ENCODE peak calls at places on chromosome 15, in ten cellular contexts. One of them, this sample, is unnamed.

GRCh38 chr15:62909257-62909656 is 133.3 kb upstream of the TPM1 start:
- DNase-seq in GM23338: no peak
- DNase-seq in breast epithelium: no peak
- DNase-seq in HCT116: no peak
- DNase-seq in H1: no peak
- DNase-seq in sigmoid colon: no peak
- DNase-seq in GM12878: no peak
- DNase-seq in K562: no peak
- DNase-seq in spleen: no peak
- DNase-seq in endothelial cell of umbilical vein: no peak
- DNase-seq in this sample: no peak

GRCh38 chr15:101455291-101455916 is 34.1 kb downstream of the PCSK6 start:
- DNase-seq in sigmoid colon: no peak
- DNase-seq in breast epithelium: peak; percentile 52
- DNase-seq in K562: no peak
- DNase-seq in HCT116: no peak
- DNase-seq in spleen: peak; percentile 85
- DNase-seq in GM12878: no peak
- DNase-seq in endothelial cell of umbilical vein: no peak
- DNase-seq in GM23338: no peak
- DNase-seq in H1: no peak
- DNase-seq in this sample: no peak

GRCh38 chr15:83854950-83855707 is 201.2 kb downstream of the ADAMTSL3 start:
- DNase-seq in K562: no peak
- DNase-seq in GM23338: no peak
- DNase-seq in H1: no peak
- DNase-seq in sigmoid colon: no peak
- DNase-seq in breast epithelium: no peak
- DNase-seq in endothelial cell of umbilical vein: no peak
- DNase-seq in GM12878: no peak
- DNase-seq in spleen: no peak
- DNase-seq in HCT116: no peak
- DNase-seq in this sample: no peak

GRCh38 chr15:40293006-40293405 is 10.1 kb upstream of the ANKRD63 start:
- DNase-seq in spleen: peak; percentile 41
- DNase-seq in H1: no peak
- DNase-seq in GM12878: no peak
- DNase-seq in sigmoid colon: no peak
- DNase-seq in GM23338: no peak
- DNase-seq in K562: no peak
- DNase-seq in breast epithelium: no peak
- DNase-seq in endothelial cell of umbilical vein: no peak
- DNase-seq in HCT116: no peak
- DNase-seq in this sample: no peak

GRCh38 chr15:101255615-101256350 is 3.9 kb upstream of the CHSY1 start:
- DNase-seq in GM12878: no peak
- DNase-seq in K562: peak; percentile 72
- DNase-seq in breast epithelium: no peak
- DNase-seq in HCT116: no peak
- DNase-seq in GM23338: no peak
- DNase-seq in endothelial cell of umbilical vein: peak; percentile 94
- DNase-seq in sigmoid colon: no peak
- DNase-seq in spleen: no peak
- DNase-seq in H1: no peak
- DNase-seq in this sample: no peak

GRCh38 chr15:51681303-51681963 is at the start of gene SCG3:
- DNase-seq in GM23338: peak; percentile 100
- DNase-seq in spleen: peak; percentile 87
- DNase-seq in H1: peak; percentile 94
- DNase-seq in HCT116: peak; percentile 10
- DNase-seq in GM12878: no peak
- DNase-seq in K562: peak; percentile 86
- DNase-seq in breast epithelium: peak; percentile 61
- DNase-seq in endothelial cell of umbilical vein: peak; percentile 63
- DNase-seq in sigmoid colon: peak; percentile 78
- DNase-seq in this sample: no peak

GRCh38 chr15:90407871-90408317 is 19.9 kb downstream of the IQGAP1 start:
- DNase-seq in endothelial cell of umbilical vein: peak; percentile 90
- DNase-seq in HCT116: no peak
- DNase-seq in H1: no peak
- DNase-seq in sigmoid colon: no peak
- DNase-seq in spleen: no peak
- DNase-seq in breast epithelium: no peak
- DNase-seq in GM23338: no peak
- DNase-seq in K562: no peak
- DNase-seq in GM12878: no peak
- DNase-seq in this sample: no peak

GRCh38 chr15:101357333-101357732 is 62.3 kb upstream of the SNRPA1 start:
- DNase-seq in endothelial cell of umbilical vein: no peak
- DNase-seq in breast epithelium: no peak
- DNase-seq in spleen: no peak
- DNase-seq in H1: no peak
- DNase-seq in HCT116: no peak
- DNase-seq in GM12878: no peak
- DNase-seq in sigmoid colon: no peak
- DNase-seq in GM23338: no peak
- DNase-seq in K562: no peak
- DNase-seq in this sample: no peak

GRCh38 chr15:80289558-80290277 is 37.7 kb upstream of the CTXND1 start:
- DNase-seq in sigmoid colon: no peak
- DNase-seq in K562: no peak
- DNase-seq in breast epithelium: no peak
- DNase-seq in spleen: no peak
- DNase-seq in H1: no peak
- DNase-seq in HCT116: no peak
- DNase-seq in GM23338: no peak
- DNase-seq in GM12878: no peak
- DNase-seq in endothelial cell of umbilical vein: no peak
- DNase-seq in this sample: no peak

GRCh38 chr15:82875411-82876003 is 66.1 kb downstream of the WHAMM start:
- DNase-seq in HCT116: no peak
- DNase-seq in breast epithelium: no peak
- DNase-seq in endothelial cell of umbilical vein: no peak
- DNase-seq in sigmoid colon: no peak
- DNase-seq in spleen: no peak
- DNase-seq in GM12878: no peak
- DNase-seq in GM23338: no peak
- DNase-seq in K562: no peak
- DNase-seq in H1: no peak
- DNase-seq in this sample: no peak

GRCh38 chr15:75454471-75455418 is 3.3 kb upstream of the SIN3A start:
- DNase-seq in GM12878: no peak
- DNase-seq in HCT116: peak; percentile 26
- DNase-seq in sigmoid colon: peak; percentile 89
- DNase-seq in H1: no peak
- DNase-seq in spleen: peak; percentile 96
- DNase-seq in breast epithelium: peak; percentile 61
- DNase-seq in GM23338: peak; percentile 68
- DNase-seq in K562: peak; percentile 56
- DNase-seq in endothelial cell of umbilical vein: peak; percentile 87
- DNase-seq in this sample: peak; percentile 42
- TF ChIP-seq POLR2AphosphoS5 in GM12878: peak; percentile 39
- TF ChIP-seq POLR2AphosphoS5 in HCT116: peak; percentile 64
- TF ChIP-seq POLR2AphosphoS5 in sigmoid colon: no peak
- TF ChIP-seq POLR2AphosphoS5 in H1: peak; percentile 14
- TF ChIP-seq POLR2AphosphoS5 in spleen: no peak
- TF ChIP-seq POLR2AphosphoS5 in breast epithelium: no peak
- TF ChIP-seq POLR2AphosphoS5 in GM23338: no peak
- TF ChIP-seq POLR2AphosphoS5 in K562: no peak
- TF ChIP-seq POLR2AphosphoS5 in endothelial cell of umbilical vein: peak; percentile 55
- TF ChIP-seq POLR2AphosphoS5 in this sample: no peak

GRCh38 chr15:41634072-41634628 is 26.1 kb upstream of the MGA start:
- DNase-seq in K562: no peak
- DNase-seq in GM12878: no peak
- DNase-seq in sigmoid colon: no peak
- DNase-seq in spleen: no peak
- DNase-seq in breast epithelium: no peak
- DNase-seq in GM23338: no peak
- DNase-seq in HCT116: no peak
- DNase-seq in H1: no peak
- DNase-seq in endothelial cell of umbilical vein: no peak
- DNase-seq in this sample: no peak

GRCh38 chr15:41640985-41641384 is 19.2 kb upstream of the MGA start:
- DNase-seq in HCT116: no peak
- DNase-seq in sigmoid colon: no peak
- DNase-seq in K562: no peak
- DNase-seq in H1: no peak
- DNase-seq in breast epithelium: no peak
- DNase-seq in endothelial cell of umbilical vein: no peak
- DNase-seq in spleen: no peak
- DNase-seq in GM12878: no peak
- DNase-seq in GM23338: no peak
- DNase-seq in this sample: no peak

GRCh38 chr15:41633609-41634008 is 26.6 kb upstream of the MGA start:
- DNase-seq in GM23338: no peak
- DNase-seq in spleen: no peak
- DNase-seq in K562: no peak
- DNase-seq in breast epithelium: no peak
- DNase-seq in GM12878: no peak
- DNase-seq in HCT116: no peak
- DNase-seq in endothelial cell of umbilical vein: no peak
- DNase-seq in H1: no peak
- DNase-seq in sigmoid colon: no peak
- DNase-seq in this sample: no peak

GRCh38 chr15:41631880-41632279 is 28.3 kb upstream of the MGA start:
- DNase-seq in GM23338: no peak
- DNase-seq in H1: no peak
- DNase-seq in spleen: no peak
- DNase-seq in GM12878: no peak
- DNase-seq in breast epithelium: no peak
- DNase-seq in K562: no peak
- DNase-seq in sigmoid colon: no peak
- DNase-seq in HCT116: no peak
- DNase-seq in endothelial cell of umbilical vein: no peak
- DNase-seq in this sample: no peak

DNA sequence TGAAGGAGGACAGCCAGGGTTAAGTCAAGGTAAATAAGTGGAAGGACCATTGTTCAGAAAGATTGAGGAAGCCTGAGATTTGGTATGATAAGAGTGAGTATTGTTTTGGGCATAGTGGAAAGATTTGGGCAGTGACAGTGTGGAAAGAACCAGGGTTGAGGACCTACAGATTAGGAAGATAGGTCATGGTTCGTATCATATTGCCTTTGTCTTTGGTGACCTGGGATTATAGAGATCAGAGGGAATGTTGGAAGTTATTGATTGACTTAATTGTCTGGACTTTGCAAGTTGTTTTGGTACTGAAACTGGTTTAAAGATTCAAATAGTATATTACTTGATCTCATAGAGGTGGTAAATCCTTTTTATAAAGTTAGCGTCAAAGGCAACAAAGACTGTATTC is 23.1 kb upstream of the MGA start:
- DNase-seq in HCT116: no peak
- DNase-seq in sigmoid colon: no peak
- DNase-seq in breast epithelium: no peak
- DNase-seq in endothelial cell of umbilical vein: no peak
- DNase-seq in K562: no peak
- DNase-seq in GM12878: no peak
- DNase-seq in spleen: no peak
- DNase-seq in H1: no peak
- DNase-seq in GM23338: no peak
- DNase-seq in this sample: no peak
- TF ChIP-seq POLR2AphosphoS5 in HCT116: no peak
- TF ChIP-seq POLR2AphosphoS5 in sigmoid colon: no peak
- TF ChIP-seq POLR2AphosphoS5 in breast epithelium: no peak
- TF ChIP-seq POLR2AphosphoS5 in endothelial cell of umbilical vein: no peak
- TF ChIP-seq POLR2AphosphoS5 in K562: no peak
- TF ChIP-seq POLR2AphosphoS5 in GM12878: no peak
- TF ChIP-seq POLR2AphosphoS5 in spleen: no peak
- TF ChIP-seq POLR2AphosphoS5 in H1: no peak
- TF ChIP-seq POLR2AphosphoS5 in GM23338: no peak
- TF ChIP-seq POLR2AphosphoS5 in this sample: no peak

DNA sequence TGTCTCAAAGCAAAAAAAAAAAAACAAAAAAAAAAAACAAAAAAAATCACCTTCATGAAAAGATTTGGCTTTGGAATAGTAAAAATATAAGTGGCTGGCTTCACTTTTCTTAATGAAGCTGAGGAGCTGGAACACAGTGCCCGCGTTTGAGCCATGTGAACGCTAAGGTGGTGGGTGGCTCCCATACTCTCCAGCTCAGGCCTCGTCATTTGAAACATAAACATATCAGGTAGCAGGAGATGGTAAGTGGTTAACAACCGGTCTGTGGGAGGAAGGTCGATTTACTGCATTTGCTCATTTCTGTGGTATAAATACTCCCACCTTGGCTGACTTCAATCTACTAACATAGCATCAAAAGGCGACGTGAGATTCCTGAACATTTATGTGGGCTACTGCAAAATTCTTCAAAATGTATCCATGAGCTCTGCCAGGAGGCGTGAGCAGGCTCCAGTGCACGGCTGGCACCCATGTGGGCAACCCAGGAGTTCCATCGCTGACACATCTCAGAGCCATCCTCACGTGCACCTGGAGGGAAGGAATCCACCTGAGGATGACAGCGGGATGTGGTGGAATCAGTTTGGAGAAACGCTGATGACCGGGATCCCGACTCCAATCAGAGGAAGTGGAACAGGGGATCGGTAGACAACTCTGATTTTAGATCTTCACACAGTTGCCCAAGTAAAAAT is 157.6 kb downstream of the ATP10A start:
- DNase-seq in endothelial cell of umbilical vein: no peak
- DNase-seq in GM23338: no peak
- DNase-seq in H1: no peak
- DNase-seq in K562: no peak
- DNase-seq in breast epithelium: peak; percentile 41
- DNase-seq in HCT116: no peak
- DNase-seq in GM12878: no peak
- DNase-seq in sigmoid colon: peak; percentile 33
- DNase-seq in spleen: peak; percentile 39
- DNase-seq in this sample: no peak
- TF ChIP-seq POLR2AphosphoS5 in endothelial cell of umbilical vein: no peak
- TF ChIP-seq POLR2AphosphoS5 in GM23338: no peak
- TF ChIP-seq POLR2AphosphoS5 in H1: no peak
- TF ChIP-seq POLR2AphosphoS5 in K562: no peak
- TF ChIP-seq POLR2AphosphoS5 in breast epithelium: no peak
- TF ChIP-seq POLR2AphosphoS5 in HCT116: no peak
- TF ChIP-seq POLR2AphosphoS5 in GM12878: no peak
- TF ChIP-seq POLR2AphosphoS5 in sigmoid colon: no peak
- TF ChIP-seq POLR2AphosphoS5 in spleen: no peak
- TF ChIP-seq POLR2AphosphoS5 in this sample: no peak

GRCh38 chr15:61879219-61879618 is 181.0 kb downstream of the VPS13C start:
- DNase-seq in H1: no peak
- DNase-seq in spleen: no peak
- DNase-seq in HCT116: no peak
- DNase-seq in breast epithelium: peak; percentile 68
- DNase-seq in endothelial cell of umbilical vein: peak; percentile 49
- DNase-seq in GM12878: no peak
- DNase-seq in sigmoid colon: no peak
- DNase-seq in K562: no peak
- DNase-seq in GM23338: no peak
- DNase-seq in this sample: no peak

GRCh38 chr15:61880079-61880478 is 180.2 kb downstream of the VPS13C start:
- DNase-seq in K562: no peak
- DNase-seq in breast epithelium: no peak
- DNase-seq in spleen: no peak
- DNase-seq in HCT116: no peak
- DNase-seq in H1: no peak
- DNase-seq in sigmoid colon: no peak
- DNase-seq in GM12878: no peak
- DNase-seq in endothelial cell of umbilical vein: no peak
- DNase-seq in GM23338: no peak
- DNase-seq in this sample: no peak
- TF ChIP-seq POLR2AphosphoS5 in K562: no peak
- TF ChIP-seq POLR2AphosphoS5 in breast epithelium: no peak
- TF ChIP-seq POLR2AphosphoS5 in spleen: no peak
- TF ChIP-seq POLR2AphosphoS5 in HCT116: no peak
- TF ChIP-seq POLR2AphosphoS5 in H1: no peak
- TF ChIP-seq POLR2AphosphoS5 in sigmoid colon: no peak
- TF ChIP-seq POLR2AphosphoS5 in GM12878: no peak
- TF ChIP-seq POLR2AphosphoS5 in endothelial cell of umbilical vein: no peak
- TF ChIP-seq POLR2AphosphoS5 in GM23338: no peak
- TF ChIP-seq POLR2AphosphoS5 in this sample: no peak